ENCODE peak calls at places on chromosomes 5 and 9, in five cellular contexts. O is breast epithelium, C is tibial nerve, P is hepatocyte, W is GM23248. L is an unnamed sample.

GRCh38 chr9:2289234-2289755 is 274.1 kb downstream of the SMARCA2 start:
- DNase-seq in O (no peak), C (no peak), P (no peak), W (no peak), L (no peak)

GRCh38 chr5:97443740-97444139 is 260.7 kb upstream of the RIOK2 start:
- DNase-seq in O (no peak), C (no peak), P (no peak), W (no peak), L (no peak)

GRCh38 chr5:107404595-107405366 is 266.0 kb downstream of the EFNA5 start:
- DNase-seq in O (peak; percentile 60), C (no peak), P (no peak), W (peak; percentile 22), L (no peak)

GRCh38 chr9:130444565-130445221 is at the start of gene ASS1:
- DNase-seq in O (peak; percentile 66), C (peak; percentile 21), P (peak; percentile 91), W (peak; percentile 70), L (no peak)

GRCh38 chr5:94397508-94397907 is 220.9 kb downstream of the KIAA0825 start:
- DNase-seq in O (no peak), C (no peak), P (no peak), W (no peak), L (no peak)

GRCh38 chr9:138020120-138020794 is 142.7 kb downstream of the CACNA1B start:
- DNase-seq in O (no peak), C (no peak), P (no peak), W (no peak), L (no peak)

GRCh38 chr5:168125445-168126199 is 165.8 kb upstream of the WWC1 start:
- DNase-seq in O (no peak), C (no peak), P (no peak), W (no peak), L (no peak)

GRCh38 chr5:178394074-178394473 is 161.5 kb upstream of the PHYKPL start:
- DNase-seq in O (no peak), C (no peak), P (no peak), W (no peak), L (no peak)

GRCh38 chr5:31106742-31107546 is 86.5 kb upstream of the CDH6 start:
- DNase-seq in O (no peak), C (no peak), P (no peak), W (peak; percentile 52), L (no peak)

GRCh38 chr9:120636194-120636957 is 56.4 kb upstream of the CDK5RAP2 start:
- DNase-seq in O (no peak), C (no peak), P (no peak), W (no peak), L (no peak)

GRCh38 chr5:134427540-134428041 is 15.9 kb upstream of the CDKN2AIPNL start:
- DNase-seq in O (no peak), C (no peak), P (no peak), W (no peak), L (no peak)

GRCh38 chr5:27437594-27438200 is 399.3 kb upstream of the CDH9 start:
- DNase-seq in O (no peak), C (no peak), P (no peak), W (no peak), L (no peak)

GRCh38 chr9:129714393-129715051 is 38.3 kb downstream of the PTGES start:
- DNase-seq in O (no peak), C (no peak), P (peak; percentile 46), W (peak; percentile 84), L (peak; percentile 22)

GRCh38 chr9:16282216-16282615 is 588.3 kb downstream of the BNC2 start:
- DNase-seq in O (no peak), C (no peak), P (peak; percentile 33), W (peak; percentile 35), L (no peak)

GRCh38 chr9:36501727-36502126 is 71.0 kb upstream of the MELK start:
- DNase-seq in O (no peak), C (no peak), P (no peak), W (no peak), L (no peak)

GRCh38 chr9:127049044-127049443 is 73.4 kb downstream of the ANGPTL2 start:
- DNase-seq in O (peak; percentile 43), C (peak; percentile 48), P (peak; percentile 37), W (peak; percentile 94), L (no peak)

GRCh38 chr5:40413747-40414146 is 266.0 kb upstream of the PTGER4 start:
- DNase-seq in O (no peak), C (no peak), P (no peak), W (peak; percentile 76), L (no peak)

GRCh38 chr5:40410231-40410861 is 269.4 kb upstream of the PTGER4 start:
- DNase-seq in O (no peak), C (no peak), P (no peak), W (no peak), L (no peak)

GRCh38 chr5:40409600-40409999 is 270.1 kb upstream of the PTGER4 start:
- DNase-seq in O (no peak), C (no peak), P (no peak), W (no peak), L (no peak)

GRCh38 chr5:40414922-40415321 is 264.8 kb upstream of the PTGER4 start:
- DNase-seq in O (no peak), C (no peak), P (no peak), W (no peak), L (no peak)

GRCh38 chr5:40410939-40411635 is 268.6 kb upstream of the PTGER4 start:
- DNase-seq in O (no peak), C (peak; percentile 20), P (no peak), W (peak; percentile 37), L (no peak)
- H3K27ac ChIP-seq in O (peak overlapping the region; percentile 39), C (peak overlapping the region; percentile 72), P (peak overlapping the region; percentile 36), W (no peak overlapping the region), L (no peak overlapping the region)

DNA sequence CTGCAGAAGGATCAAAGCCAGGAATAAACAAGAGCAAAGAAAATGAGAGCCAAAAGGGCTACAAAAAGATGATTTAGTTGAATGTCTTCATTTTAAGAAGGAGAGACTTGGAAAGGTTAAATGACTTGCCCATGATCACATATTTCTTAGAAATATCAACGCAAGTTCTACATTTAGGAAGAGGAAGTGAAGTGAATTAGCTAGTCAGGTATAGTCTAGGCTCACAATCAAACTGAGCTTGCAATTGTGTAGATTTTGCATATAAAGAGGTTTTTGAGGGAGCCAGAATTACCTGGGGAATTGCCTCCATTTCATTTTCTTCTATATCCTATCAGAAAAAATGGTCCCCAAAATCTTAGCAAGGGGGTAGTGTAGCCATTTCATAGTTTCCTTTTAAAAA is 71.3 kb downstream of the MFAP3 start:
- DNase-seq in O (no peak), C (no peak), P (no peak), W (no peak), L (no peak)
- H3K27ac ChIP-seq in O (no peak overlapping the region), C (no peak overlapping the region), P (no peak overlapping the region), W (no peak overlapping the region), L (no peak overlapping the region)

GRCh38 chr9:89929721-89930480 is 325.1 kb downstream of the GADD45G start:
- DNase-seq in O (no peak), C (peak; percentile 39), P (no peak), W (peak; percentile 74), L (no peak)
- H3K27ac ChIP-seq in O (no peak overlapping the region), C (no peak overlapping the region), P (no peak overlapping the region), W (no peak overlapping the region), L (no peak overlapping the region)

DNA sequence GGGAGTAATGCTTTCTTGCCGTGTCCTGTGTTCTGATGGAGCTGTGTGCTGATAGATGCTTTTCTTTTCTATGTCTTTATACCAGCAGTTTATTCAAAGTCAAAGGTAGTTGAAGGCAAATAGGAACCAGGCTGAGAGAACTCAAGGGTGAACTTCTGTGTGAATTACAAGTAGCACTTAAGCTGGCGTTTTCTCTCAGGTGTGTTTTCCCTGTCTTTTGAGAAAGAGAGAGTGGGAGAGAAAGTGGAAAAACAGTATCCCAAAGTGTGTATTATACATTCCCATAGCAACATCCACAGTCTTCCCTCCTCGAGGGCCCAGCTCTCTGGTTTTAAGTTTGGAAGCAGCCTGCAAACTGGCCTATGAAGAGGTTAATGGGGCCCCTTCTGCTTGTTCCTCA is 1.5 kb downstream of the TNFAIP8 start:
- DNase-seq in O (no peak), C (no peak), P (no peak), W (no peak), L (no peak)
- H3K27ac ChIP-seq in O (peak overlapping the region; percentile 74), C (peak overlapping the region; percentile 82), P (peak overlapping the region; percentile 83), W (no peak overlapping the region), L (no peak overlapping the region)

DNA sequence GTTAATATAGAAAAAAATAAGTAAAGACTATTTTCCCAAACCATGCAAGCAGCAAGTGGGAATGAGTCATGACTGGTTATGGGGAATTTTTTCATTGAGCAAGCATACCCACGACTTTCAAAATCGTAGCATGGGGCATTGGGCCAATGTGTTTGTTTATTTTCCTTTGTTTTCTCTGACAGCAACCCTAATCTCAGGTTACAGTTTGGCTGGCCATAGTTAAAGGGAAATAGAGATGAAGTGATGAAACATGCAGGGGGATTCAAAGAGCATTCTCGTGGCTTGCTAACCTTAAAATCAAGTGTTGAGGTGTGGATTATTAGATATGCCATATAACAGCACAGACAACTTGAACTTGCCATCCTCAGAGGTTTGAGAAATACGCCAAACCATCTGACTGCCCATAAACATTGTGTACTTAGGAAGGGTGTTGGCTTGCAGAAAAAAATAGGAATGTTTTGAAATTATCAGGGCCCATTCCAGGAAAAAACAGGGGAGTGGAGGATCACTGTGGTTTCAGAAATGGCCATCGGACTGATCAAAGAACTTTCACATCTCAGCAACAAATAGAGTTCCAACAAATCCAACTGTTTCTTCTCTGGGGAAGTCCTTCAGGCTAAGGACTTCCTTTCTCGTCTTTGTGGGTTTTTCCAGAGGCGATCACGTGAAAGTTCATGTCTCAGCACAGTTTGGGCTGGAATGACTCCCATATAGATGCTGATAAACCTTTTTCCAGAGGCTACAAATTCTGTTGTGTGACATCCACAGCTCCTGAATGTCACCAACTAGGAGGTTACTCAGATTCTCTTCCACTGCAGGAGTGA is 259.1 kb downstream of the SYK start:
- DNase-seq in O (peak; percentile 40), C (peak; percentile 90), P (peak; percentile 71), W (peak; percentile 97), L (no peak)
- H3K27ac ChIP-seq in O (peak overlapping the region; percentile 77), C (peak overlapping the region; percentile 88), P (peak overlapping the region; percentile 68), W (peak overlapping the region; percentile 93), L (no peak overlapping the region)

GRCh38 chr5:139277171-139277570 is 16.4 kb upstream of the MATR3 start:
- DNase-seq in O (no peak), C (no peak), P (no peak), W (no peak), L (no peak)
- H3K27ac ChIP-seq in O (no peak overlapping the region), C (no peak overlapping the region), P (no peak overlapping the region), W (no peak overlapping the region), L (peak overlapping the region; percentile 50)

GRCh38 chr5:56819027-56819881 is 3.9 kb downstream of the MAP3K1 start:
- DNase-seq in O (no peak), C (no peak), P (no peak), W (no peak), L (no peak)
- H3K27ac ChIP-seq in O (peak overlapping the region; percentile 78), C (peak overlapping the region; percentile 94), P (peak overlapping the region; percentile 28), W (no peak overlapping the region), L (no peak overlapping the region)

L was measured in substantia nigra.